ENCODE peak calls at places on chromosomes 16 and 17, in six cellular contexts. D, I, S, Y, G and Q are unnamed samples.

GRCh38 chr17:17425591-17425990 is 51.2 kb upstream of the MED9 start:
- DNase-seq in G (no peak), D (no peak), I (no peak), S (no peak), Y (no peak), Q (no peak)

GRCh38 chr16:88264641-88265285 is 118.0 kb upstream of the ZNF469 start:
- DNase-seq in G (peak; percentile 30), Y (peak; percentile 71), D (peak; percentile 81), S (peak; percentile 19), I (peak; percentile 51), Q (no peak)

GRCh38 chr17:69447726-69448125 is 33.2 kb downstream of the MAP2K6 start:
- DNase-seq in G (no peak), I (no peak), Y (no peak), S (no peak), D (no peak), Q (no peak)

GRCh38 chr17:41403409-41404023 is 6.1 kb upstream of the KRT31 start:
- DNase-seq in G (no peak), I (no peak), Y (no peak), D (no peak), S (no peak), Q (no peak)

GRCh38 chr17:57832711-57833596 is 16.9 kb downstream of the MRPS23 start:
- DNase-seq in D (peak; percentile 61), I (no peak), G (peak; percentile 72), S (peak; percentile 13), Y (no peak), Q (peak; percentile 34)

GRCh38 chr16:3503513-3503912 is 2.7 kb downstream of the CLUAP1 start:
- DNase-seq in D (no peak), S (no peak), Y (no peak), G (no peak), I (no peak), Q (no peak)

GRCh38 chr17:60832206-60832605 is 154.6 kb downstream of the BCAS3 start:
- DNase-seq in I (no peak), G (no peak), Y (no peak), D (no peak), S (no peak), Q (no peak)

GRCh38 chr17:73360961-73361761 is 49.4 kb upstream of the CDC42EP4 start:
- DNase-seq in Y (no peak), D (no peak), S (no peak), I (no peak), G (no peak), Q (no peak)

GRCh38 chr16:84058211-84058610 is 15.6 kb upstream of the SLC38A8 start:
- DNase-seq in S (no peak), D (no peak), G (no peak), I (no peak), Y (no peak), Q (no peak)

GRCh38 chr17:7623661-7624060 is 4.0 kb downstream of the SAT2 start:
- DNase-seq in S (no peak), G (no peak), Y (no peak), I (no peak), D (no peak), Q (no peak)

GRCh38 chr16:69386596-69386995 is 789 bp upstream of the TERF2 start:
- DNase-seq in G (no peak), S (no peak), I (no peak), D (no peak), Y (no peak), Q (no peak)

GRCh38 chr17:12591336-12591735 is 74.4 kb upstream of the MYOCD start:
- DNase-seq in I (no peak), S (no peak), G (no peak), D (no peak), Y (no peak), Q (no peak)

GRCh38 chr17:49545007-49545660 is 30.5 kb upstream of the NXPH3 start:
- DNase-seq in D (no peak), S (no peak), Y (no peak), I (no peak), G (no peak), Q (no peak)

GRCh38 chr17:79915850-79916430 is 76.7 kb upstream of the CBX4 start:
- DNase-seq in Y (no peak), D (peak; percentile 83), I (no peak), S (peak; percentile 64), G (peak; percentile 75), Q (no peak)

GRCh38 chr16:84080813-84081212 is 35.9 kb downstream of the MBTPS1 start:
- DNase-seq in S (no peak), D (no peak), Y (no peak), I (no peak), G (no peak), Q (no peak)

GRCh38 chr16:74291577-74292208 is 4.9 kb upstream of the PSMD7 start:
- DNase-seq in G (no peak), S (no peak), Y (no peak), I (no peak), D (no peak), Q (no peak)

GRCh38 chr17:51059781-51060180 is 60.9 kb downstream of the SPAG9 start:
- DNase-seq in D (no peak), Y (no peak), S (no peak), G (peak; percentile 12), I (no peak), Q (no peak)

GRCh38 chr16:57264950-57265371 is 19.5 kb downstream of the PLLP start:
- DNase-seq in D (no peak), G (no peak), I (no peak), Y (no peak), S (no peak), Q (no peak)

GRCh38 chr16:12507366-12507765 is 296.3 kb downstream of the CPPED1 start:
- DNase-seq in S (no peak), Y (no peak), D (no peak), I (no peak), G (no peak), Q (no peak)

GRCh38 chr16:29231231-29231630 is 175.3 kb downstream of the NPIPB11 start:
- DNase-seq in G (no peak), Y (no peak), D (no peak), S (no peak), I (no peak), Q (no peak)

GRCh38 chr16:29926675-29927522 is 873 bp upstream of the KCTD13 start:
- DNase-seq in D (no peak), Y (no peak), G (peak; percentile 35), I (no peak), S (no peak), Q (no peak)

GRCh38 chr17:33500141-33500540 is 207.0 kb upstream of the ASIC2 start:
- DNase-seq in Y (no peak), S (no peak), I (peak; percentile 17), G (no peak), D (peak; percentile 44), Q (no peak)

GRCh38 chr17:78476973-78477372 is 98.5 kb downstream of the PGS1 start:
- DNase-seq in I (no peak), G (peak; percentile 67), S (no peak), Y (no peak), D (no peak), Q (no peak)

GRCh38 chr17:77830816-77831490 is 127.5 kb upstream of the TNRC6C start:
- DNase-seq in G (no peak), D (no peak), Y (no peak), I (no peak), S (no peak), Q (no peak)

GRCh38 chr17:59521465-59522126 is 43.8 kb upstream of the DHX40 start:
- DNase-seq in D (peak; percentile 91), G (peak; percentile 74), S (peak; percentile 38), I (peak; percentile 19), Y (peak; percentile 58), Q (peak; percentile 46)
- TF ChIP-seq TAF1 in D (no peak), G (no peak), S (no peak), I (no peak), Y (no peak), Q (no peak)

GRCh38 chr16:2023098-2023925 is 3.4 kb upstream of the NHERF2 start:
- DNase-seq in D (peak; percentile 90), S (peak; percentile 71), Y (peak; percentile 98), G (peak; percentile 75), I (peak; percentile 51), Q (peak; percentile 99)

GRCh38 chr16:2024026-2024425 is 2.7 kb upstream of the NHERF2 start:
- DNase-seq in D (no peak), S (no peak), G (no peak), I (no peak), Y (no peak), Q (no peak)

GRCh38 chr16:2025878-2026460 is 733 bp upstream of the NHERF2 start:
- DNase-seq in G (no peak), I (no peak), Y (no peak), D (no peak), S (no peak), Q (no peak)

GRCh38 chr16:2026461-2027023 is at the start of gene NHERF2:
- DNase-seq in G (no peak), S (no peak), I (no peak), Y (no peak), D (peak; percentile 85), Q (no peak)

GRCh38 chr16:2025251-2025650 is 1.5 kb upstream of the NHERF2 start:
- DNase-seq in D (no peak), I (no peak), Y (no peak), G (no peak), S (no peak), Q (no peak)
- TF ChIP-seq POLR2A in D (no peak), I (no peak), Y (no peak), G (no peak), S (no peak), Q (no peak)

GRCh38 chr16:20850981-20851380 is 44.7 kb downstream of the REXO5 start:
- DNase-seq in S (no peak), Y (no peak), I (no peak), D (no peak), G (no peak), Q (no peak)
- TF ChIP-seq POLR2AphosphoS5 in S (no peak), Y (no peak), I (no peak), D (no peak), G (no peak), Q (no peak)

GRCh38 chr17:81662002-81662401 is 4.4 kb downstream of the OXLD1 start:
- DNase-seq in Y (no peak), G (no peak), I (no peak), D (no peak), S (no peak), Q (no peak)
- TF ChIP-seq TAF1 in Y (no peak), G (no peak), I (no peak), D (no peak), S (no peak), Q (no peak)